ENCODE peak calls at places on chromosome 4, in nine cellular contexts. E is tibial nerve, S is breast epithelium, M is right lobe of liver, G is endothelial cell of umbilical vein, J is thyroid gland, N is body of pancreas, R is A549, O is uterus. Z is an unnamed sample. For H3K4me1, the result is how much of the 10 kb centered on the place peaks cover.

GRCh38 chr4:120964596-120964995 is 42.1 kb upstream of the PRDM5 start:
- DNase-seq in N (no peak), O (no peak), R (no peak), M (no peak), E (no peak), G (no peak), S (no peak), J (no peak), Z (no peak)

GRCh38 chr4:85508654-85509053 is 33.7 kb downstream of the ARHGAP24 start:
- DNase-seq in N (no peak), E (no peak), S (no peak), R (no peak), J (no peak), G (no peak), M (no peak), O (no peak), Z (no peak)

GRCh38 chr4:66613591-66613990 is 931.7 kb downstream of the CENPC start:
- DNase-seq in N (no peak), R (no peak), S (no peak), O (no peak), E (no peak), J (no peak), G (no peak), M (no peak), Z (no peak)

GRCh38 chr4:23805381-23805780 is 84.5 kb downstream of the PPARGC1A start:
- DNase-seq in R (no peak), J (peak), N (no peak), G (no peak), M (no peak), E (no peak), O (no peak), S (no peak), Z (peak)

GRCh38 chr4:187668683-187669082 is 326.9 kb upstream of the ZFP42 start:
- DNase-seq in R (no peak), G (no peak), M (no peak), N (no peak), S (no peak), J (no peak), E (no peak), O (no peak), Z (peak)

GRCh38 chr4:45629717-45630116 is 494.1 kb downstream of the GABRG1 start:
- DNase-seq in M (no peak), E (no peak), O (no peak), S (no peak), J (peak), G (no peak), R (no peak), N (no peak), Z (no peak)

GRCh38 chr4:81621490-81621889 is 149.8 kb upstream of the RASGEF1B start:
- DNase-seq in S (no peak), J (no peak), M (no peak), O (no peak), N (no peak), E (no peak), R (no peak), G (no peak), Z (no peak)

GRCh38 chr4:108492816-108493595 is 127.4 kb upstream of the RPL34 start:
- DNase-seq in G (no peak), M (no peak), O (no peak), R (no peak), S (no peak), J (no peak), N (no peak), E (no peak), Z (peak)

GRCh38 chr4:15717126-15717525 is 14.3 kb downstream of the BST1 start:
- DNase-seq in O (no peak), J (no peak), R (no peak), M (no peak), N (no peak), S (no peak), G (peak), E (no peak), Z (peak)

GRCh38 chr4:177482367-177482766 is 40.1 kb upstream of the AGA start:
- DNase-seq in R (no peak), S (no peak), O (no peak), J (no peak), N (no peak), E (no peak), M (no peak), G (no peak), Z (no peak)

GRCh38 chr4:186486172-186486571 is 69.2 kb downstream of the MTNR1A start:
- DNase-seq in S (no peak), J (no peak), G (no peak), M (no peak), N (no peak), R (no peak), E (no peak), O (no peak), Z (peak)
- H3K4me1 ChIP-seq in S (under half), J (under half), G (under half), M (under half), N (under half), R (under half), E (under half), O (under half), Z (under half)

GRCh38 chr4:101347557-101348366 is 436 bp upstream of the PPP3CA start:
- DNase-seq in O (peak), E (peak), R (peak), M (peak), N (peak), G (peak), S (peak), J (peak), Z (peak)
- TF ChIP-seq POLR2A in O (peak), E (peak), R (peak), M (peak), N (peak), G (no peak), S (peak), J (peak), Z (peak)

GRCh38 chr4:1572521-1572920 is 111.6 kb downstream of the FAM53A start:
- DNase-seq in E (no peak), M (no peak), N (no peak), O (no peak), R (no peak), G (no peak), S (no peak), J (no peak), Z (no peak)
- H3K4me1 ChIP-seq in E (under half), M (under half), N (under half), O (under half), R (under half), G (under half), S (under half), J (under half), Z (under half)

GRCh38 chr4:6893449-6894085 is 16.1 kb upstream of the TBC1D14 start:
- DNase-seq in O (peak), M (peak), J (no peak), S (no peak), R (peak), N (no peak), E (no peak), G (no peak), Z (peak)
- TF ChIP-seq POLR2A in O (no peak), M (peak), J (no peak), S (no peak), R (no peak), N (no peak), E (no peak), G (no peak), Z (no peak)

DNA sequence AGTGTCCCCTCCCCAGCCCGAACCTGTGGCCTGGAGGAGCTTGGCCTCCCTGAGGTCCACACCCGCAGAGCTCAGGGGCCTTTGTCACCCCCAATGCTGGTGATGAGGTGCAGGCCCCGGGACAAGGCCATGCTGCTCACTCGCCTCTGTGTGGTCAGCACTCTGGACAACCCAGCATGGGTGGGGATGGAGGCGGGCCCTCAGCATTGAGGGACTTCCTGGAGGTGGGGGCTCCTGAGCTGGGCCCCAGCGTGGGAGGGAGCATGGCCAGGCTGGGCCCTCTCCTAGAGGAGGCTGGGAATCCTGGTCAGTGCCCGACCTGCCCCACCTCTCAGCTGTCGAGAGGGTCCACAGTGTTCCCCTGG is 30.6 kb downstream of the TACC3 start:
- DNase-seq in G (no peak), R (no peak), S (no peak), J (no peak), M (no peak), O (no peak), E (no peak), N (no peak), Z (no peak)
- H3K4me1 ChIP-seq in G (under half), R (under half), S (under half), J (under half), M (under half), O (under half), E (under half), N (under half), Z (under half)

GRCh38 chr4:182914357-182914756 is 2.8 kb downstream of the DCTD start:
- DNase-seq in S (no peak), M (no peak), G (no peak), E (no peak), R (no peak), N (no peak), J (no peak), O (no peak), Z (no peak)

GRCh38 chr4:182918044-182918607 is 940 bp upstream of the DCTD start:
- DNase-seq in M (no peak), R (no peak), N (no peak), J (no peak), G (no peak), O (no peak), S (no peak), E (no peak), Z (no peak)

GRCh38 chr4:182918791-182919302 is 1.7 kb upstream of the DCTD start:
- DNase-seq in S (no peak), M (no peak), J (no peak), O (no peak), N (no peak), G (no peak), R (no peak), E (no peak), Z (no peak)

GRCh38 chr4:182916483-182917181 is 554 bp downstream of the DCTD start:
- DNase-seq in M (peak), N (peak), R (peak), G (peak), E (peak), O (peak), S (peak), J (peak), Z (peak)

DNA sequence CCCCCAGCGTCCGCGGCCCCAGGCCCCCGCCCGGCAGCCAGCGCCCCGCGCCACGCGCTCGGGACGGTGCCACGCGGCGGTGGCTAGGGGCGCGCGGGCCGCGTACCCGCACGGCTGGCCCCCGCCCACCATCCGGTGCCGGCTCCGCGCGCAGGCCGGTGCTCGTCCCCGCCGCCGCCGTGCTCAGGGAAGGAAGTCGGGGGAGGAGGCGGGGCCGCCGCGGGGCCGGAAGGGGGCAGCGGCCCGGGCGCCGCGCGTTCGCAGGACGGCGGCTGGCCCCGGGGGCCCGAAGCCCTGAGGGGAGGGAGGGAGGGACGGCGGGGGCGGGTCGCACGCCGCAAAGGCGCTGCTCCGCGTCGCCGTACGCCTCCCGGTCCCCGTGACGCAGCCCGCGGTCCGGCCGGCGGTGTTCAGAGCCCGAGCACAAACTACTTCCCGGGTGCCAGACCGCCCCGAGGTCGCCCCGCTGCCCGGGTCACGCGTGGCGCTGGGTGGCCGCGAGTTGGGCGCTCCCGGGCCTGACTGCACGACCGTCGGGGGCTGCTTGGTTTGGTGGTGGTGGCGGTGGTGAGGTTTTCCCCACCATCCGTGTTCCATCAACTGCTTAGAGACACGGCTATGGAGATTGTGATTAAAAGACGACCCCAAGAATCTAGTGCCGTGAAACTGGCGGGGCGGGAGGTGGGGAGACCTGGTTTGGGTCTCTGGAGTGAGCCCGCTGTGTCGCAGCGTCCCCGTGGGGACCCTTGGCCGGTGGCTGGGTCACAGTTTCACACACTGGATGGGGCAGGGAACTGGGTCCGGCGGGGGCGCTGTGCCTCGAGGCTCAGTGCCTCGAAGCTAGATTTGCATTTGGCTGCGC is at the start of gene DCTD:
- DNase-seq in O (peak), M (peak), N (peak), S (peak), E (peak), R (no peak), G (peak), J (peak), Z (peak)
- TF ChIP-seq POLR2A in O (no peak), M (peak), N (peak), S (no peak), E (peak), R (peak), G (peak), J (no peak), Z (peak)

DNA sequence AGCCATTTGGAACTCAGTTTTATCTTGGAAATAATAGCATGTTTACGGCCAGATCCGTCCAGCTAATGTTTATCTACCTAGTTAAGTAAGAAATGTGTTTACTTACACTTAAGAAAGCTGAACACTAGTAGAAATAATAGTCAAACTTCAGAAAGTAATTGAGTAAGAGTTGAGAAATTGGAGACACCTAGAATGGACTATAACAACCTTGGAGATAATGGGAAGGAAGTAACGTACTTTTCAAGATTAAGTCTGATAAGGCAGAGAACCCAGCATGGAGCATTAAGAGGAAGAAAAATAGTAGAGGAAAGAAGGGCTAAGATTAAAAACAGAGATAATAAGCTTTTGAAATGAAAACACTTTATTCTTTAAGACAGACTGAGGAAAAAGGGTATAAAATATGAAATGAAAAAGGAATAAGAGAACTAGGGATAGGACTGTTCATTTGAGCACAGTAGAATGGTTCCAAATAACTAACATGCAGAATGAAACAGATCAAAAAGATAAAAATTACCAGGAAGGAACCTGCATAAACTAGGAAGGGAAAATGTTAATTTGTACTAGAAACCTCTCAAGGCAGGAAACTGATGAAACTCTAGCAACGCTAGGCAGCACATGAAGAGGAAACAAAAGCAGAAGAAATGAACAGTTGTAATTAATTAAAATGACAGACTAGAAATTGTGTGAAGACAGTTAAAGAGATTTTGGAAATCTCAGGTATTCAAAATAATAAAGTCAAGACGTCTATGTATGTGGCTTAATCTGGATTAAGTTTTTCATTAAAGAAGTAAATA is 71.7 kb downstream of the FBXW7 start:
- DNase-seq in N (no peak), J (no peak), S (no peak), E (no peak), R (no peak), G (peak), M (no peak), O (no peak), Z (no peak)
- H3K4me1 ChIP-seq in N (under half), J (under half), S (under half), E (under half), R (under half), G (under half), M (under half), O (under half), Z (under half)

GRCh38 chr4:110618091-110619000 is 4.5 kb downstream of the PITX2 start:
- DNase-seq in N (no peak), J (peak), G (no peak), O (no peak), R (no peak), M (no peak), E (no peak), S (no peak), Z (no peak)
- TF ChIP-seq POLR2A in N (no peak), J (no peak), G (no peak), O (no peak), R (no peak), M (no peak), E (no peak), S (no peak), Z (no peak)

DNA sequence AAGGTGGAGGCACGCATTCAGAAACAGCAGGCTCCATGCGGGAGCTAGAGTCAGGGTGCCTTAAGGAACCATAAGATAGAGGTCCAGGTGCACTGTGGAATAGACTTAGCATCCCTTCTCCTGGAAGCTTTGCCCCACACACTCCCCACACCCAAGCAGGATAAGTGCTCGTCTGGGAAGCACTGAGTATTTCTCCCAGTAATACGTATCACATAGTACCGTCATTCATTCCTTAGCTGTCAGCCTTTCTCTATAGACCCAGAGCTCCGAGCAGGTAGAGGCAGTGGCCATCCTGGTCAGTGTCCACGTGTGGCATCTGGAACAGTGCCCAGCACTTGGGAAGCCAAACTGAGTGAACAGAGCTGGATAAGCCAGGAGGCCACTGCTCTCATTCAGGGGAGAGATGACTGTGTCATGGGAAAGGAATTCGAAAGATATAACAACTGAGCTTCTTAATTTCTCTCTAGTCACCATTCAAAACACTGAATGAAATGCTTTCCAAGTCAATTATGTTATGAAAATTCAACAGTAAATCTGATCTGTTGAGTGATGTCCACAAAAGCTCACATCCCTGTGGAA is 9.9 kb downstream of the APBB2 start:
- DNase-seq in O (peak), E (no peak), M (peak), J (peak), G (peak), N (peak), S (no peak), R (no peak), Z (peak)
- H3K4me1 ChIP-seq in O (under half), E (half or more), M (under half), J (half or more), G (half or more), N (under half), S (under half), R (under half), Z (under half)

DNA sequence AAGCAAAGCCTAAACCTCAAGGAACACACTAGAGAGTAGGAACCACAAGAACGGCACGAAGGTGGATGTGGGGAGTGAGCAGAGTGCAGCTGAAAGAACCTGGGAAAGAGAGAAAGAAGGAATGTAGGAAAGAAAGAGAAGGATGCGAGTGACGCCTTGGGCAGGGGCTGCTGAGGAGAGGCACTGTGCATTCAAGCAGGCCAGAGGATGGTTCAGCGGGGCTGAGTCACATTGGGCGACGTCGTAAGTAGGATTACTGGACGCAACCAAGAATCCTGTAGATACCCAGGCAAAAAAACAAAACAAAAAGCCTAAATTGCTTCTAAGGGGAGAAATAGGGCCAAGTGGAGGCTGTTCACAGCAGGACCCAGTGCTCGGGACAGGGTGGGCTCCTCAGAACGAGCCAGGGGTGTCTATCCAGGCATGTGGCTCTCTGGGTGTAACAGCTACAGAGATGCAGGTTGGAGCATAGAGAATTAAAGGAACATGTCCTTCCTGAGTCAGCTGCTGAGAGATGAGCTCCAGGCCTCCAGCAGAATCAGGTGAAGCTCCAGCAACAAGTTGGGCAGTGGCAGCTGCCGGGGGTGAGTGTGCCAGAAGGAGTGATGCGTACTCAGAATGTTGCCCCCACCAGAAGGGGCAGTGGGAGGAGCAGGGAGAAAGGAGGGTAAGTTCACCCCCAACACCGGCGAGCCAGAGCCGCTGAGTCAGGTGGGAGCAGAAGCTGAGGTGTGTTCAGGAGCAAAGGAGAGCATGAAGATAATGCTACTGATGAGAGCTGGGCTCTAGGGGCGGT is 38.6 kb downstream of the NELFA start:
- DNase-seq in S (no peak), R (no peak), G (no peak), O (no peak), J (no peak), M (no peak), N (no peak), E (no peak), Z (no peak)
- TF ChIP-seq POLR2A in S (no peak), R (no peak), G (no peak), O (no peak), J (no peak), M (no peak), N (no peak), E (no peak), Z (no peak)

Z was measured in IMR-90.